ENCODE peak calls at places on chromosomes 6 and 20, in nine cellular contexts. G is cardiac muscle cell, U is psoas muscle, A is DND-41, F is heart left ventricle, Z is fibroblast of pulmonary artery, H is tibial artery, K is IMR-90, P is stomach. L is an unnamed sample.

GRCh38 chr20:43508604-43509040 is 1.1 kb downstream of the L3MBTL1 start:
- DNase-seq in P (no peak), Z (peak; percentile 10), G (peak; percentile 11), F (no peak), U (no peak), K (no peak), A (no peak), H (no peak), L (no peak)

GRCh38 chr20:52619101-52619500 is 353.1 kb upstream of the TSHZ2 start:
- DNase-seq in F (no peak), Z (no peak), H (no peak), K (no peak), A (no peak), U (no peak), P (no peak), G (no peak), L (no peak)

GRCh38 chr6:128517124-128517523 is 3.3 kb downstream of the PTPRK start:
- DNase-seq in H (no peak), P (no peak), A (no peak), K (no peak), Z (no peak), F (no peak), U (no peak), G (no peak), L (no peak)

GRCh38 chr6:140462495-140463311 is 1088.3 kb upstream of the CITED2 start:
- DNase-seq in F (no peak), P (no peak), G (no peak), A (no peak), U (no peak), H (no peak), Z (peak; percentile 87), K (peak; percentile 53), L (no peak)

GRCh38 chr6:3522561-3523287 is 65.9 kb upstream of the SLC22A23 start:
- DNase-seq in F (no peak), Z (peak; percentile 48), K (peak; percentile 91), U (no peak), P (no peak), A (no peak), H (no peak), G (no peak), L (peak; percentile 50)

GRCh38 chr20:4916991-4917881 is 84.1 kb downstream of the SLC23A2 start:
- DNase-seq in K (peak; percentile 10), H (no peak), Z (peak; percentile 14), G (no peak), F (no peak), U (no peak), A (no peak), P (peak; percentile 42), L (peak; percentile 14)

GRCh38 chr6:163570579-163571231 is 156.2 kb downstream of the QKI start:
- DNase-seq in Z (no peak), K (peak; percentile 21), H (no peak), G (no peak), F (no peak), P (no peak), A (no peak), U (no peak), L (no peak)

GRCh38 chr6:163340201-163340887 is 74.2 kb upstream of the QKI start:
- DNase-seq in H (no peak), U (no peak), P (no peak), F (no peak), K (no peak), Z (no peak), A (no peak), G (no peak), L (no peak)

GRCh38 chr20:35669681-35670080 is 5.0 kb upstream of the CPNE1 start:
- DNase-seq in P (no peak), Z (no peak), G (no peak), H (no peak), A (no peak), U (no peak), K (no peak), F (no peak), L (no peak)

GRCh38 chr6:122322824-122323223 is 76.6 kb upstream of the HSF2 start:
- DNase-seq in F (no peak), U (no peak), P (no peak), K (peak; percentile 3), Z (peak; percentile 39), H (no peak), G (no peak), A (no peak), L (no peak)

DNA sequence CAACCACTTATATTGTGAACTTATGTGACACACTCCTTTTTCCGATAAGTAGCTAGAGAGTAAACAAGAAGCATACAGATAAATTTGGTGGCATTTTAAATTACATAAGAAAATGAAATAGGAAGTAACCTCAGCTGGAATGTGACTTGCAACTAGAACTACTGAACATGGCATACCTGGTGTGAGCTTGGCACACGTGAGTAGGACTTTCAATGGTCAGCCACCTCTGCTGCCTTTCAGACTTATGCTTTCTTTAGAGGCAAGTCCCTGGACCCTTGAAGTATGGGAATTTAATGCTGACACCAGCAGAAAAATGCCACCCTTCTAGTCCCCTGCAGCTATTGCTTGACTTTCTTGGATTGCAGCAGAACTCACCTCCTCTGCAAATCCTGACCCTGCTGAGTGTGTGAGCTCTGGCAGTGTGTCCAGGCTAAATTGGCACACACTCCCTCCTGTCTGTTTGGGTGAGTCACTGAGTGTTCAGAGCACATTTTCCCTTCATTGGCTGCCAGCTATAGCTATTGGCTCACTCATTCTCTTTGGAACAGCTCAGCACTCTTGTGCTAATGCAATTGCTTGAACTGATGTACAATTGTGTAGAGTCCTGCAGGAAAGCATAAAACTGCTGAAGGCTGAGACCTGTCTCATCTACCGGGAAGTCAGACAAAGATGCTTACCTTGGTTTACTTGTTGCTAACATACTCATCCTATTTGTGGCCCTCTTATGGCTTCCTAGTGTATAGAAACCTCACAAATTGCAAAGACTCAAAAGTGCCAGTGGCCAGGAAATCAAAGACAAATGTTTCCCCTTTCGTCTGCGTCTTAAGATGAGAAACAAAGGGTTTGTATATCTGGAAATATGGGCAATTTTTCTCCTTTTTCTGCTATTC is 350.8 kb downstream of the BCKDHB start:
- DNase-seq in F (peak; percentile 73), G (no peak), P (peak; percentile 60), U (peak; percentile 66), A (no peak), Z (peak; percentile 97), H (peak; percentile 78), K (peak; percentile 98), L (peak; percentile 82)
- TF ChIP-seq CTCF in F (no peak), G (no peak), P (no peak), U (no peak), A (no peak), Z (no peak), H (no peak), K (no peak), L (no peak)

DNA sequence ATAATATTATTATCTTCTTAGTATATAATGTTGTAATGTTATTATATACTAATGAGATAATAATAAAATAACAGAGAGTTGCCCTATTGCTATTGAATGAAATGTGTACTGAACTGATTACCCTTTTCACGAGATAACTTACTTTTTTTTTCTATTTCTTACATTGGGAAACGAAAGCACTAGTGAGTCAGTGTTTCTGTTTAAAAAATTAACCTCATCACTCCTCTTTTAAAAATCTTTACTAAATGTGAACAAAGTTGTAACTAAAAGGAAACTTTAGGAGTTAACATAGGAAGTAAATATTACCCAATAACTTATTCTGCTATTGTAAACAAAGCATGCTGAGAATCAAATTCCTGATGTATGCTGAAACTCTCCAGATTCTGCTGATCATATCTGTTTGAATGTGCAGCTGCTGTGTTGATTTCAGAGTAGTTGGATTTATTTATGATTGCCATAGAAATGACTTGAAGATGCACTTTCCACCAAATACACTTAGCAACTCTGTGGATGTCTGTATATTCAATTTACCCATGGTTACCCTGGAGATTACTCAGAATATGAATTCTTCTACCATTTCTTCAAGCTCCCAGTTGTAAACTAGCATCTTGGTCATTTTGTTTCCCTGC is 523.5 kb downstream of the TENT5A start:
- DNase-seq in K (peak; percentile 36), A (no peak), U (no peak), G (no peak), F (no peak), P (no peak), Z (peak; percentile 81), H (no peak), L (peak; percentile 36)
- H3K4me3 ChIP-seq in K (no peak overlapping the region), A (no peak overlapping the region), U (no peak overlapping the region), G (no peak overlapping the region), F (no peak overlapping the region), P (no peak overlapping the region), Z (peak overlapping the region; percentile 26), H (no peak overlapping the region), L (no peak overlapping the region)

GRCh38 chr6:156933201-156934053 is 156.2 kb downstream of the ARID1B start:
- DNase-seq in Z (no peak), P (peak; percentile 80), U (no peak), A (no peak), G (peak; percentile 59), F (no peak), H (no peak), K (no peak), L (no peak)

GRCh38 chr6:156928126-156928525 is 150.9 kb downstream of the ARID1B start:
- DNase-seq in H (no peak), A (no peak), G (no peak), F (no peak), U (no peak), K (no peak), P (no peak), Z (no peak), L (no peak)

GRCh38 chr6:156928972-156929371 is 151.8 kb downstream of the ARID1B start:
- DNase-seq in F (no peak), H (no peak), A (no peak), G (no peak), P (no peak), Z (no peak), U (no peak), K (no peak), L (no peak)

GRCh38 chr6:156934054-156934424 is 156.9 kb downstream of the ARID1B start:
- DNase-seq in H (no peak), U (no peak), G (no peak), K (no peak), F (no peak), P (no peak), Z (no peak), A (no peak), L (no peak)

DNA sequence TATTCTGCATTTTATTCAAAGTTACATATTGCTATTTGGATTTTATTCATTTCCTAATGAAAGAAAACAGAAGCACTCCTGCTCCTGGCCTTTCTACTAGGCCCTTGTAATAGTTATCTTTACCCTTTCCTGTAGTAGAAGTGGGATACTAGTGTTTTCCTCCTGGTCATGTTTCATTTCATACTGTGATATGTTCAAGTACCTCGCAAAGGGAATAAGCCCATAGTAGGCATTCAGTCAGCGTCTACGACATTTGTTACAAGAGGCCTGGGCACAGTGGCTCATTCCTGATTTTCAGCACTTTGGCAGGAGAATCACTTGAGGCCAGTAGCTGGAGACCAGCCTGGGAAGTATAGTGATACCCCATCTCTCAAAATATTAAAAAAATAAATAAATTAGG is 154.1 kb downstream of the ARID1B start:
- DNase-seq in P (no peak), K (no peak), A (no peak), H (no peak), U (no peak), G (peak; percentile 76), Z (no peak), F (no peak), L (no peak)
- TF ChIP-seq CTCF in P (no peak), K (no peak), A (no peak), H (no peak), U (no peak), G (no peak), Z (no peak), F (no peak), L (no peak)

DNA sequence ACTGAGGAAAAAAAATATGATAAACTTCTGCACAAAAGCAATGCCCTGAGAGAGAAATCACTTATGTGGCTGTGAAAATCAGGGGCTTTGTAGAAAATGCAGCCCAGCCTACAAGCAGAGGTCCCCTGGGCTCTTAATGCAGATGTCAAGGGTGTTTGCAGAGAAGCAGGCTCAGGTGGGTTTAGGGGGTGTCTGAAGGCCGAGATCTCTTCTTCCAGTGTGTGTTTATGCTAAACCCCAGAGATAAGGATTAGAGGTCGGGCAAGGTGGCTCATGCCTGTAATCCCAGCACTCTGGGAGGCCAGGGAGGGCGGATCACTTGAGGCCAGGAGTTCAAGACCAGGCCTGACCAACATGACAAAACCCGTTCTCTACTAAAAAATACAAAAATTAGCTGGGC is 78.5 kb downstream of the TMEM242 start:
- DNase-seq in Z (no peak), U (no peak), H (no peak), P (no peak), A (no peak), G (no peak), F (no peak), K (no peak), L (no peak)
- H3K4me3 ChIP-seq in Z (no peak overlapping the region), U (no peak overlapping the region), H (no peak overlapping the region), P (no peak overlapping the region), A (no peak overlapping the region), G (no peak overlapping the region), F (no peak overlapping the region), K (no peak overlapping the region), L (no peak overlapping the region)

L was measured in AG04449.